ENCODE peak calls at places on chromosomes 5 and 9, in five cellular contexts. U, N, B, Y and H are unnamed samples.
A peak's percentile ranks its signal among the peaks of the same experiment; 100 is the strongest.

GRCh38 chr9:93315118-93315517 is 131.2 kb downstream of the WNK2 start:
- DNase-seq in B (no peak), Y (no peak), U (no peak), N (no peak), H (no peak)

GRCh38 chr9:69546265-69546664 is 125.9 kb downstream of the APBA1 start:
- DNase-seq in B (no peak), U (no peak), N (peak; percentile 33), Y (no peak), H (no peak)

GRCh38 chr5:66814146-66814991 is 218.2 kb downstream of the MAST4 start:
- DNase-seq in Y (no peak), N (peak; percentile 50), U (peak; percentile 38), B (no peak), H (no peak)

GRCh38 chr5:115398726-115399125 is 102.3 kb upstream of the CCDC112 start:
- DNase-seq in B (no peak), U (no peak), Y (no peak), N (no peak), H (no peak)

GRCh38 chr5:139065296-139065695 is 132.9 kb downstream of the SIL1 start:
- DNase-seq in U (no peak), Y (no peak), N (no peak), B (no peak), H (no peak)

GRCh38 chr5:41629897-41630296 is 119.5 kb upstream of the PLCXD3 start:
- DNase-seq in U (no peak), Y (no peak), B (no peak), N (no peak), H (no peak)

GRCh38 chr5:11075010-11075860 is 314.2 kb upstream of the DAP start:
- DNase-seq in B (no peak), N (peak; percentile 35), Y (no peak), U (no peak), H (no peak)

GRCh38 chr9:129111762-129112151 is 542 bp downstream of the PTPA start:
- DNase-seq in Y (no peak), N (no peak), U (peak; percentile 28), B (peak; percentile 54), H (no peak)

GRCh38 chr9:116149844-116150243 is 3.7 kb upstream of the PAPPA start:
- DNase-seq in Y (no peak), B (no peak), U (no peak), N (peak; percentile 60), H (no peak)

GRCh38 chr9:69672828-69673640 is 863 bp upstream of the APBA1 start:
- DNase-seq in B (peak; percentile 83), N (peak; percentile 91), U (peak; percentile 69), Y (peak; percentile 87), H (peak; percentile 80)

GRCh38 chr5:8906303-8906967 is 639.4 kb downstream of the SEMA5A start:
- DNase-seq in Y (no peak), U (no peak), B (no peak), N (no peak), H (no peak)

GRCh38 chr5:95904827-95905226 is 56.8 kb downstream of the ELL2 start:
- DNase-seq in N (no peak), Y (no peak), U (no peak), B (no peak), H (no peak)

GRCh38 chr9:21412109-21412508 is 3.2 kb downstream of the IFNA8 start:
- DNase-seq in U (no peak), Y (no peak), B (no peak), N (no peak), H (no peak)

GRCh38 chr5:77920350-77921046 is 144.4 kb upstream of the TBCA start:
- DNase-seq in B (no peak), U (no peak), N (no peak), Y (no peak), H (no peak)

GRCh38 chr5:87951661-87952060 is 317.0 kb downstream of the TMEM161B start:
- DNase-seq in U (no peak), B (no peak), Y (no peak), N (no peak), H (no peak)

GRCh38 chr5:34563951-34564705 is 92.0 kb upstream of the RAI14 start:
- DNase-seq in N (no peak), Y (no peak), B (no peak), U (no peak), H (no peak)

GRCh38 chr5:107337281-107337680 is 333.5 kb downstream of the EFNA5 start:
- DNase-seq in U (no peak), B (no peak), N (no peak), Y (no peak), H (no peak)

GRCh38 chr5:151313357-151313756 is 9.8 kb upstream of the SLC36A3 start:
- DNase-seq in N (no peak), B (no peak), Y (no peak), U (no peak), H (no peak)

GRCh38 chr5:170280090-170280493 is 17.5 kb downstream of the LCP2 start:
- DNase-seq in Y (no peak), U (no peak), N (no peak), B (no peak), H (no peak)

GRCh38 chr5:94849821-94850736 is 231.6 kb downstream of the SLF1 start:
- DNase-seq in U (peak; percentile 19), N (peak; percentile 22), B (no peak), Y (no peak), H (no peak)

GRCh38 chr5:175738126-175738525 is 80.3 kb downstream of the HRH2 start:
- DNase-seq in B (no peak), Y (no peak), U (no peak), N (no peak), H (no peak)

GRCh38 chr5:36692791-36693763 is 86.7 kb downstream of the SLC1A3 start:
- DNase-seq in Y (peak; percentile 86), N (peak; percentile 84), B (peak; percentile 83), U (peak; percentile 16), H (peak; percentile 49)

GRCh38 chr9:121088576-121088975 is 13.8 kb downstream of the CNTRL start:
- DNase-seq in U (no peak), N (no peak), B (no peak), Y (no peak), H (no peak)

GRCh38 chr9:122039213-122039612 is 53.9 kb downstream of the TTLL11 start:
- DNase-seq in B (no peak), N (no peak), U (no peak), Y (no peak), H (no peak)

GRCh38 chr5:172798422-172799215 is 27.6 kb upstream of the DUSP1 start:
- DNase-seq in N (no peak), Y (peak; percentile 49), U (no peak), B (peak; percentile 78), H (no peak)

GRCh38 chr9:2157277-2158105 is 142.3 kb downstream of the SMARCA2 start:
- DNase-seq in B (peak; percentile 47), Y (peak; percentile 52), N (no peak), U (peak; percentile 22), H (peak; percentile 45)

GRCh38 chr5:71932131-71932635 is 175.1 kb upstream of the MAP1B start:
- DNase-seq in U (no peak), N (no peak), Y (no peak), B (no peak), H (no peak)

GRCh38 chr9:138010274-138010800 is 132.8 kb downstream of the CACNA1B start:
- DNase-seq in N (no peak), B (no peak), U (no peak), Y (no peak), H (no peak)

GRCh38 chr9:124605258-124605657 is 98.1 kb upstream of the NR5A1 start:
- DNase-seq in N (no peak), Y (no peak), U (no peak), B (no peak), H (no peak)

GRCh38 chr9:35605336-35606137 is 475 bp downstream of the TESK1 start:
- DNase-seq in U (peak; percentile 36), N (peak; percentile 27), Y (peak; percentile 54), B (no peak), H (no peak)

GRCh38 chr5:109370343-109370742 is 39.4 kb downstream of the PJA2 start:
- DNase-seq in Y (no peak), U (no peak), N (no peak), B (no peak), H (no peak)

GRCh38 chr5:109373932-109374331 is 35.8 kb downstream of the PJA2 start:
- DNase-seq in B (no peak), U (no peak), N (no peak), Y (no peak), H (no peak)

GRCh38 chr5:109378095-109378494 is 31.7 kb downstream of the PJA2 start:
- DNase-seq in B (no peak), N (no peak), U (no peak), Y (no peak), H (no peak)

GRCh38 chr5:109374625-109375024 is 35.1 kb downstream of the PJA2 start:
- DNase-seq in N (no peak), B (no peak), Y (no peak), U (no peak), H (no peak)
- TF ChIP-seq CTCF in N (no peak), B (no peak), Y (peak; percentile 32), U (no peak), H (no peak)

GRCh38 chr5:113201715-113202114 is 225.1 kb downstream of the DCP2 start:
- DNase-seq in N (no peak), B (no peak), Y (no peak), U (no peak), H (no peak)

GRCh38 chr5:113205323-113205722 is 228.7 kb downstream of the DCP2 start:
- DNase-seq in U (no peak), B (no peak), N (no peak), Y (no peak), H (no peak)

GRCh38 chr5:113202904-113203716 is 226.5 kb downstream of the DCP2 start:
- DNase-seq in B (peak; percentile 56), Y (peak; percentile 91), N (no peak), U (no peak), H (no peak)

GRCh38 chr5:113204525-113205161 is 228.0 kb downstream of the DCP2 start:
- DNase-seq in Y (peak; percentile 68), B (no peak), N (no peak), U (no peak), H (no peak)

GRCh38 chr5:113205807-113206206 is 229.0 kb downstream of the TSSK1B start:
- DNase-seq in Y (peak; percentile 47), N (no peak), B (no peak), U (no peak), H (no peak)
- TF ChIP-seq CTCF in Y (peak; percentile 56), N (no peak), B (no peak), U (no peak), H (no peak)

GRCh38 chr5:159975462-159976019 is 33.4 kb upstream of the TTC1 start:
- DNase-seq in B (no peak), U (no peak), N (no peak), Y (peak; percentile 37), H (no peak)
- TF ChIP-seq CTCF in B (no peak), U (no peak), N (no peak), Y (peak; percentile 23), H (no peak)

GRCh38 chr9:105716146-105716545 is 21.8 kb downstream of the TMEM38B start:
- DNase-seq in N (no peak), U (no peak), Y (no peak), B (no peak), H (no peak)

GRCh38 chr9:105725370-105725769 is 31.0 kb downstream of the TMEM38B start:
- DNase-seq in N (no peak), U (no peak), B (no peak), Y (no peak), H (no peak)

DNA sequence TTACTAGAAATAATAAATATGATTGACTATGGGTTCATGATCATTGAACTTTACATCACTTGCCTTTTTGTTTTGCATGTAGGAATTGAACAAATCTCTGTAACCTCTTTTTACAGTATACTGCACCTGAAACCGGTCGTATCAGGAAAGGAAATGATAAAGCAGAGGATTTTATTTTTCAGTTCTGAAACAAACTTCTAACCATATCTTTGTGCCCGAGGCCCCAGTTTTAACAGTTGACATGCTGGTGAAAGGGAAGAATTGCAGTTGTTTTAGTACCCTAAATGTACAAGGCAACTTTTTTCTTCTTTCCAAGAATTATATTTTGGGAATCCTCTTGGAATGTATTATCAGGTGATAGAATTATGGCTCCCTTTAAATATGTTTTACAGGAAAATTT is 27.8 kb downstream of the TMEM38B start:
- DNase-seq in B (no peak), U (no peak), Y (no peak), N (no peak), H (no peak)
- TF ChIP-seq CTCF in B (no peak), U (no peak), Y (no peak), N (peak; percentile 52), H (peak; percentile 18)